ENCODE peak calls at places on chromosome 3, in ten cellular contexts. S is IMR-90, G is upper lobe of left lung, L is breast epithelium, J is K562, H is A549, M is H1, W is tibial nerve, Q is body of pancreas, U is transverse colon. E is an unnamed sample. For H3K4me1, the result is how much of the 10 kb centered on the place peaks cover.

GRCh38 chr3:16741103-16741758 is 136.0 kb upstream of the DAZL start:
- DNase-seq in S (peak), G (no peak), L (no peak), J (no peak), H (no peak), M (no peak), W (no peak), Q (no peak), U (no peak), E (peak)

GRCh38 chr3:84547971-84548970 is 410.5 kb upstream of the CADM2 start:
- DNase-seq in S (no peak), G (peak), L (no peak), J (no peak), H (peak), M (peak), W (no peak), Q (peak), U (no peak), E (no peak)

GRCh38 chr3:119206611-119207511 is 33.5 kb downstream of the UPK1B start:
- DNase-seq in S (no peak), G (peak), L (no peak), J (no peak), H (peak), M (peak), W (no peak), Q (peak), U (no peak), E (no peak)

GRCh38 chr3:33717616-33717865 is 513 bp downstream of the CLASP2 start:
- DNase-seq in S (peak), G (peak), L (peak), J (peak), H (peak), M (no peak), W (no peak), Q (peak), U (peak), E (peak)

GRCh38 chr3:33490641-33491241 is 50.5 kb upstream of the UBP1 start:
- DNase-seq in S (no peak), G (no peak), L (no peak), J (no peak), H (no peak), M (no peak), W (no peak), Q (no peak), U (no peak), E (no peak)

GRCh38 chr3:79846148-79846933 is 78.5 kb upstream of the ROBO1 start:
- DNase-seq in S (no peak), G (no peak), L (no peak), J (peak), H (no peak), M (peak), W (no peak), Q (no peak), U (no peak), E (no peak)

GRCh38 chr3:120875989-120876388 is 32.0 kb upstream of the STXBP5L start:
- DNase-seq in S (no peak), G (no peak), L (no peak), J (no peak), H (no peak), M (no peak), W (no peak), Q (no peak), U (no peak), E (no peak)

GRCh38 chr3:134294302-134294925 is 43.8 kb upstream of the RYK start:
- DNase-seq in S (no peak), G (no peak), L (no peak), J (no peak), H (no peak), M (peak), W (no peak), Q (no peak), U (no peak), E (no peak)

GRCh38 chr3:123088360-123088759 is 21.5 kb downstream of the PDIA5 start:
- DNase-seq in S (no peak), G (no peak), L (no peak), J (no peak), H (no peak), M (no peak), W (no peak), Q (no peak), U (no peak), E (no peak)

GRCh38 chr3:128378631-128379347 is 87.9 kb downstream of the DNAJB8 start:
- DNase-seq in S (peak), G (no peak), L (no peak), J (no peak), H (no peak), M (no peak), W (no peak), Q (no peak), U (no peak), E (no peak)

GRCh38 chr3:143081844-143082778 is 37.5 kb upstream of the CHST2 start:
- DNase-seq in S (no peak), G (no peak), L (no peak), J (no peak), H (no peak), M (no peak), W (no peak), Q (no peak), U (peak), E (no peak)

GRCh38 chr3:112519424-112520001 is 20.2 kb upstream of the BTLA start:
- DNase-seq in S (peak), G (no peak), L (no peak), J (peak), H (peak), M (no peak), W (no peak), Q (peak), U (peak), E (no peak)

GRCh38 chr3:55946574-55947160 is 459.6 kb upstream of the WNT5A start:
- DNase-seq in S (no peak), G (no peak), L (no peak), J (no peak), H (no peak), M (no peak), W (no peak), Q (no peak), U (no peak), E (no peak)

GRCh38 chr3:4251412-4251811 is 51.8 kb upstream of the SETMAR start:
- DNase-seq in S (no peak), G (no peak), L (no peak), J (no peak), H (no peak), M (no peak), W (no peak), Q (no peak), U (no peak), E (no peak)

GRCh38 chr3:64651791-64652241 is 36.0 kb downstream of the ADAMTS9 start:
- DNase-seq in S (no peak), G (no peak), L (no peak), J (no peak), H (no peak), M (no peak), W (no peak), Q (peak), U (no peak), E (no peak)
- H3K27ac ChIP-seq in S (no peak), G (no peak), L (no peak), J (no peak), H (no peak), M (no peak), W (peak), Q (peak), U (peak), E (peak)

DNA sequence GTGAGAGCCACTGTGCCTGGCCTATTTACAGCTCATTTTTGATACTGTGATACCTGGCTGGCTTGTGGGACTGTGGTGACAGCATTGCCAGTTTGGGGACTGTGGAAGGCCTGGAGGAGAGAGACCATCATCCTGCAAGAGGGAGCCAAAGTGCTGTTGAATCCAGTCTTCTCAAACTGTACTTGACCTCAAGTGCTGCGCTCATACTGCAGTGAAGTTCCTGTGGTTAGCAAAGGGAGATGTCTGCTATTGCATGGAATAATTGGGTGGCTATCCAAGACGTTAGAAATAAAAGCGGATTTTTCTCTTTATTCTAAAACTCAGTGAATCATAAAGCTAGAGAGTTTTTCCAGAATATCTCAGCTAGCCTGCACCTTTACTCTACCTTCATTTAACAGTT is 83.4 kb downstream of the CCK start:
- DNase-seq in S (peak), G (no peak), L (no peak), J (no peak), H (no peak), M (no peak), W (no peak), Q (no peak), U (no peak), E (no peak)
- TF ChIP-seq POLR2A in S (no peak), G (no peak), L (no peak), J (no peak), H (no peak), M (no peak), W (no peak), Q (no peak), U (no peak), E (no peak)

DNA sequence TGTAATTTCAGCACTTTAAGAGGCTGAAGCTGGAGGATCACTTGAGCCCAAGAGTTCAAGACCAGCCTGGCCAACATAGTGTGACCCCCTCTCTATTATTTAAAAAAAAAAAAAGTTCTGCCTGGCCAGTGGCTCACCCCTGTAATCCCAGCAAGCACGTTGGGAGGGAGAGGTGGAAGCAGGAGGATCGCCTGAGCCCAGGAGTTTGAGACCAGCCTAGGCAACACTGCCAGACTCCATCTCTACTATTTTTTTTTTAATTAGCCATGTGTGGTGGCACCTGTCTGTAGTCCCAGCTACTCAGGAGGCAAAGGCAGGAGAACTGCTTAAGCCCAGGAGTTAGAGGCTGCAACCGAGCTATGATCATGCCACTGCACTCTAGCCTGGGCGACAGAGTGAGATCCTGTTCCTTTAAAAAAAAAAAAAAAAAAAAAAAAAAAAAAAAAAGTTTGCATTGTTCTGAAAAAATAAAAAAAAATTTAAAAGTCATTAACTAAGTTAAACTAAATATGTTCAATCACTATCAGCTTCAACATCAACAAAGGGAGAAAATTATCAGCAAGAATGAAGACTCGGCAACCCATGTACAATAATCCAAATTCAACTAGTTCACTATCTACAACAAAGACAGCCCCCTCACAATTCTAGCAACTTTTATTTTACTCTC is 1.9 kb downstream of the RAF1 start:
- DNase-seq in S (no peak), G (no peak), L (no peak), J (no peak), H (no peak), M (no peak), W (no peak), Q (no peak), U (no peak), E (no peak)
- H3K4me1 ChIP-seq in S (under half), G (under half), L (under half), J (under half), H (under half), M (under half), W (under half), Q (half or more), U (under half), E (under half)

GRCh38 chr3:113607219-113607596 is 74.9 kb downstream of the SIDT1 start:
- DNase-seq in S (no peak), G (no peak), L (no peak), J (no peak), H (no peak), M (no peak), W (no peak), Q (no peak), U (no peak), E (no peak)
- H3K27ac ChIP-seq in S (no peak), G (no peak), L (no peak), J (no peak), H (no peak), M (no peak), W (no peak), Q (no peak), U (no peak), E (no peak)

GRCh38 chr3:187368765-187369450 is 723 bp downstream of the RTP4 start:
- DNase-seq in S (no peak), G (no peak), L (no peak), J (no peak), H (no peak), M (no peak), W (no peak), Q (no peak), U (no peak), E (no peak)

GRCh38 chr3:187367561-187368103 is 553 bp upstream of the RTP4 start:
- DNase-seq in S (no peak), G (peak), L (no peak), J (no peak), H (no peak), M (no peak), W (no peak), Q (no peak), U (no peak), E (no peak)

GRCh38 chr3:187370051-187370450 is 1.9 kb downstream of the RTP4 start:
- DNase-seq in S (no peak), G (no peak), L (no peak), J (no peak), H (no peak), M (no peak), W (no peak), Q (no peak), U (no peak), E (no peak)

GRCh38 chr3:187368251-187368733 is at the start of gene RTP4:
- DNase-seq in S (peak), G (no peak), L (no peak), J (no peak), H (no peak), M (no peak), W (no peak), Q (peak), U (no peak), E (peak)
- TF ChIP-seq POLR2A in S (no peak), G (peak), L (no peak), J (no peak), H (no peak), M (no peak), W (no peak), Q (peak), U (no peak), E (no peak)

GRCh38 chr3:136928240-136928639 is 29.5 kb upstream of the IL20RB start:
- DNase-seq in S (no peak), G (no peak), L (no peak), J (no peak), H (no peak), M (no peak), W (no peak), Q (no peak), U (no peak), E (no peak)
- H3K4me1 ChIP-seq in S (under half), G (under half), L (under half), J (under half), H (under half), M (under half), W (under half), Q (under half), U (under half), E (under half)

GRCh38 chr3:46693897-46694235 is 387 bp upstream of the ALS2CL start:
- DNase-seq in S (no peak), G (peak), L (no peak), J (no peak), H (no peak), M (peak), W (no peak), Q (peak), U (peak), E (peak)

GRCh38 chr3:46694520-46694919 is 1.0 kb upstream of the ALS2CL start:
- DNase-seq in S (no peak), G (no peak), L (no peak), J (no peak), H (no peak), M (no peak), W (no peak), Q (no peak), U (no peak), E (no peak)

GRCh38 chr3:46695177-46695961 is 1.9 kb upstream of the ALS2CL start:
- DNase-seq in S (no peak), G (no peak), L (no peak), J (peak), H (peak), M (peak), W (peak), Q (peak), U (peak), E (peak)

GRCh38 chr3:46692566-46692983 is 904 bp downstream of the ALS2CL start:
- DNase-seq in S (no peak), G (peak), L (peak), J (peak), H (peak), M (peak), W (no peak), Q (peak), U (peak), E (peak)

GRCh38 chr3:46693038-46693896 is at the start of gene ALS2CL:
- DNase-seq in S (no peak), G (peak), L (peak), J (peak), H (peak), M (peak), W (no peak), Q (peak), U (peak), E (peak)
- H3K27ac ChIP-seq in S (peak), G (peak), L (peak), J (no peak), H (peak), M (no peak), W (peak), Q (peak), U (peak), E (peak)

GRCh38 chr3:53255775-53256703 is at the start of gene TKT:
- DNase-seq in S (peak), G (peak), L (peak), J (peak), H (peak), M (peak), W (peak), Q (peak), U (peak), E (peak)
- TF ChIP-seq POLR2A in S (peak), G (peak), L (no peak), J (peak), H (peak), M (no peak), W (peak), Q (peak), U (peak), E (peak)